ENCODE peak calls at places on chromosome 13, in seven cellular contexts. X is stimulated activated CD8-positive, alpha-beta memory T cell treated with anti-CD3 and anti-CD28 coated beads, Interleukin-12 subunit alpha, Interleukin-12 subunit beta, amount 100 ng/mL, for 1 hour; I is astrocyte of the spinal cord; U is activated T-cell treated with anti-CD3 and anti-CD28 coated beads, Interleukin-2, amount 50 U/mL, for 72 hours; F is SHP77 treated with DMSO at 0.1 percent for 48 hours; O is amygdala; P is WTC11. T is an unnamed sample.

GRCh38 chr13:77431449-77431848 is 104.1 kb upstream of the SCEL start:
- DNase-seq in U (no peak), I (no peak), P (no peak), F (no peak), X (no peak), O (no peak), T (no peak)

GRCh38 chr13:35309711-35310110 is 166.8 kb downstream of the MAB21L1 start:
- DNase-seq in O (peak; percentile 11), I (no peak), U (no peak), X (no peak), F (no peak), P (no peak), T (no peak)

GRCh38 chr13:97431365-97431764 is 2.6 kb upstream of the RAP2A start:
- DNase-seq in O (no peak), P (no peak), U (no peak), I (no peak), X (no peak), F (peak; percentile 42), T (no peak)

GRCh38 chr13:106083620-106084350 is 451.7 kb downstream of the EFNB2 start:
- DNase-seq in O (peak; percentile 5), U (peak; percentile 5), P (peak; percentile 54), F (no peak), I (peak; percentile 61), X (no peak), T (no peak)

GRCh38 chr13:93079294-93079693 is 147.3 kb upstream of the GPC6 start:
- DNase-seq in U (no peak), P (no peak), F (no peak), O (no peak), I (peak; percentile 53), X (no peak), T (no peak)

GRCh38 chr13:89066868-89067466 is 1395.8 kb downstream of the SLITRK5 start:
- DNase-seq in U (peak; percentile 3), F (peak; percentile 67), O (no peak), I (peak; percentile 71), P (peak; percentile 18), X (peak; percentile 14), T (no peak)

GRCh38 chr13:106517151-106517847 is 18.2 kb downstream of the EFNB2 start:
- DNase-seq in X (no peak), U (no peak), F (no peak), O (no peak), I (no peak), P (no peak), T (no peak)

GRCh38 chr13:110722971-110723370 is 9.5 kb downstream of the ING1 start:
- DNase-seq in O (no peak), F (no peak), P (no peak), I (no peak), U (no peak), X (no peak), T (no peak)

GRCh38 chr13:106533101-106533939 is 2.1 kb downstream of the EFNB2 start:
- DNase-seq in O (peak; percentile 76), X (no peak), F (peak; percentile 66), I (peak; percentile 85), P (peak; percentile 83), U (peak; percentile 26), T (peak; percentile 90)

GRCh38 chr13:111202745-111203144 is 87.6 kb downstream of the ARHGEF7 start:
- DNase-seq in P (no peak), X (no peak), I (peak; percentile 94), F (peak; percentile 77), U (no peak), O (no peak), T (no peak)

GRCh38 chr13:109924376-109924775 is 138.0 kb upstream of the IRS2 start:
- DNase-seq in F (no peak), P (no peak), U (no peak), O (no peak), I (no peak), X (no peak), T (no peak)

GRCh38 chr13:30395192-30396158 is 26.8 kb upstream of the UBE2L5 start:
- DNase-seq in O (peak; percentile 83), P (peak; percentile 48), X (peak; percentile 45), I (peak; percentile 90), F (peak; percentile 69), U (peak; percentile 65), T (peak; percentile 66)

GRCh38 chr13:23433171-23434153 is at the start of gene SACS:
- DNase-seq in O (peak; percentile 71), I (peak; percentile 65), F (no peak), U (no peak), X (no peak), P (peak; percentile 82), T (peak; percentile 90)

GRCh38 chr13:111555268-111555633 is 234.8 kb downstream of the TEX29 start:
- DNase-seq in O (no peak), X (no peak), F (no peak), U (no peak), P (no peak), I (no peak), T (no peak)

GRCh38 chr13:66305960-66306617 is 924.0 kb downstream of the PCDH9 start:
- DNase-seq in P (no peak), U (no peak), X (no peak), F (no peak), O (no peak), I (no peak), T (no peak)

GRCh38 chr13:27147530-27148170 is 24.0 kb downstream of the USP12 start:
- DNase-seq in F (no peak), I (peak; percentile 11), O (no peak), X (no peak), P (no peak), U (no peak), T (no peak)

GRCh38 chr13:30441304-30441703 is 19.0 kb downstream of the UBE2L5 start:
- DNase-seq in P (no peak), I (no peak), X (no peak), O (no peak), F (no peak), U (no peak), T (no peak)

GRCh38 chr13:101624981-101625380 is 172.5 kb downstream of the ITGBL1 start:
- DNase-seq in O (no peak), F (no peak), X (no peak), U (peak; percentile 40), P (no peak), I (no peak), T (no peak)

GRCh38 chr13:24187185-24187584 is 26.7 kb downstream of the SPATA13 start:
- DNase-seq in I (no peak), X (no peak), O (no peak), P (no peak), U (peak; percentile 44), F (no peak), T (no peak)

GRCh38 chr13:92806215-92806614 is 420.4 kb upstream of the GPC6 start:
- DNase-seq in X (no peak), P (no peak), O (no peak), U (no peak), I (peak; percentile 24), F (no peak), T (no peak)

GRCh38 chr13:47957073-47957472 is 44.0 kb downstream of the SUCLA2 start:
- DNase-seq in U (no peak), F (no peak), O (no peak), P (no peak), I (no peak), X (no peak), T (no peak)

GRCh38 chr13:78608705-78609463 is 5.5 kb upstream of the POU4F1 start:
- DNase-seq in U (no peak), F (no peak), P (peak; percentile 31), I (no peak), O (no peak), X (no peak), T (peak; percentile 59)

GRCh38 chr13:77521194-77521593 is 14.3 kb upstream of the SCEL start:
- DNase-seq in X (no peak), O (no peak), P (no peak), U (no peak), I (peak; percentile 42), F (no peak), T (no peak)

GRCh38 chr13:39406688-39407087 is 196.3 kb downstream of the LHFPL6 start:
- DNase-seq in P (no peak), F (no peak), I (no peak), O (no peak), X (no peak), U (no peak), T (no peak)

GRCh38 chr13:29503041-29503837 is 92.2 kb downstream of the SLC7A1 start:
- DNase-seq in P (peak; percentile 70), X (no peak), U (no peak), I (peak; percentile 21), O (no peak), F (no peak), T (peak; percentile 76)

GRCh38 chr13:92719868-92720267 is 506.7 kb upstream of the GPC6 start:
- DNase-seq in X (no peak), U (no peak), F (peak; percentile 19), P (peak; percentile 16), O (no peak), I (peak; percentile 14), T (no peak)

GRCh38 chr13:110799246-110800236 is 86.0 kb downstream of the ING1 start:
- DNase-seq in U (no peak), I (peak; percentile 66), O (no peak), P (no peak), X (no peak), F (no peak), T (no peak)

GRCh38 chr13:105948143-105948542 is 587.3 kb downstream of the EFNB2 start:
- DNase-seq in X (no peak), U (no peak), I (no peak), P (no peak), F (no peak), O (no peak), T (no peak)

GRCh38 chr13:96952592-96952991 is 41.7 kb downstream of the OXGR1 start:
- DNase-seq in F (no peak), X (no peak), P (no peak), I (no peak), O (no peak), U (no peak), T (no peak)

GRCh38 chr13:37326319-37326718 is 220.9 kb upstream of the CSNK1A1L start:
- DNase-seq in X (no peak), U (no peak), I (no peak), F (no peak), O (no peak), P (no peak), T (no peak)

GRCh38 chr13:96421314-96421713 is 331.4 kb downstream of the HS6ST3 start:
- DNase-seq in I (no peak), U (no peak), O (no peak), X (no peak), P (no peak), F (no peak), T (no peak)

GRCh38 chr13:30388401-30389283 is 33.7 kb upstream of the UBE2L5 start:
- DNase-seq in X (no peak), F (no peak), I (no peak), U (no peak), P (no peak), O (no peak), T (no peak)

GRCh38 chr13:70623260-70623659 is 515.0 kb upstream of the KLHL1 start:
- DNase-seq in P (no peak), O (no peak), X (no peak), F (no peak), I (peak; percentile 14), U (no peak), T (no peak)

GRCh38 chr13:49351871-49352270 is 92.0 kb downstream of the CAB39L start:
- DNase-seq in U (no peak), X (no peak), I (no peak), F (no peak), O (no peak), P (no peak), T (no peak)

GRCh38 chr13:62837895-62838294 is 1422.2 kb upstream of the PCDH20 start:
- DNase-seq in X (no peak), F (no peak), U (no peak), P (no peak), I (peak; percentile 63), O (no peak), T (no peak)

GRCh38 chr13:39777527-39778061 is 122.1 kb downstream of the COG6 start:
- DNase-seq in O (no peak), U (peak; percentile 65), P (no peak), I (peak; percentile 86), X (no peak), F (no peak), T (no peak)